ENCODE peak calls at places on chromosome 22, in four cellular contexts. O is SHP77, N is NCI-H2171, Y is M059J. X is an unnamed sample.
A peak's percentile ranks its signal among the peaks of the same experiment; 100 is the strongest.

GRCh38 chr22:23283591-23284503 is 103.5 kb downstream of the BCR start:
- DNase-seq in O (no peak), N (no peak), Y (no peak), X (no peak)

GRCh38 chr22:44182591-44183588 is 2.2 kb downstream of the PARVG start:
- DNase-seq in O (no peak), N (no peak), Y (no peak), X (no peak)

GRCh38 chr22:23862103-23862502 is 4.4 kb downstream of the SLC2A11 start:
- DNase-seq in O (peak; percentile 54), N (no peak), Y (peak; percentile 37), X (peak; percentile 50)

GRCh38 chr22:49203863-49204598 is 623.6 kb downstream of the BRD1 start:
- DNase-seq in O (no peak), N (no peak), Y (no peak), X (no peak)

GRCh38 chr22:45162531-45162930 is 1.2 kb upstream of the NUP50 start:
- DNase-seq in O (no peak), N (no peak), Y (no peak), X (peak; percentile 40)

GRCh38 chr22:37019309-37020191 is at the start of the genes MPST and TST:
- DNase-seq in O (peak; percentile 67), N (peak; percentile 49), Y (peak; percentile 55), X (peak; percentile 90)

GRCh38 chr22:19808873-19809478 is 45.7 kb downstream of the GNB1L start:
- DNase-seq in O (no peak), N (no peak), Y (no peak), X (peak; percentile 45)

GRCh38 chr22:36860821-36861659 is at the start of gene NCF4:
- DNase-seq in O (no peak), N (no peak), Y (no peak), X (no peak)

GRCh38 chr22:47094861-47095330 is 332.4 kb downstream of the TBC1D22A start:
- DNase-seq in O (no peak), N (no peak), Y (peak; percentile 90), X (peak; percentile 34)

GRCh38 chr22:45754822-45755221 is 83.2 kb downstream of the ATXN10 start:
- DNase-seq in O (no peak), N (no peak), Y (no peak), X (no peak)

GRCh38 chr22:43153916-43154315 is 2.6 kb downstream of the TSPO start:
- DNase-seq in O (no peak), N (no peak), Y (no peak), X (no peak)

GRCh38 chr22:47569389-47570299 is 807.2 kb downstream of the TBC1D22A start:
- DNase-seq in O (no peak), N (no peak), Y (no peak), X (no peak)

GRCh38 chr22:23692598-23693291 is 1.9 kb downstream of the RGL4 start:
- DNase-seq in O (no peak), N (no peak), Y (no peak), X (no peak)

GRCh38 chr22:23397618-23398567 is 182.2 kb downstream of the IGLL1 start:
- DNase-seq in O (no peak), N (no peak), Y (no peak), X (no peak)

GRCh38 chr22:16818538-16818937 is 6.7 kb downstream of the XKR3 start:
- DNase-seq in O (no peak), N (no peak), Y (no peak), X (no peak)

GRCh38 chr22:38843716-38844660 is at the start of gene NPTXR:
- DNase-seq in O (peak; percentile 44), N (peak; percentile 56), Y (peak; percentile 48), X (peak; percentile 86)

GRCh38 chr22:38754247-38755154 is 1.3 kb downstream of the SUN2 start:
- DNase-seq in O (peak; percentile 55), N (peak; percentile 52), Y (no peak), X (peak; percentile 82)

GRCh38 chr22:39317084-39317755 is 2.2 kb downstream of the RPL3 start:
- DNase-seq in O (no peak), N (no peak), Y (no peak), X (peak; percentile 36)

GRCh38 chr22:24445481-24446290 is 18.3 kb downstream of the ADORA2A start:
- DNase-seq in O (no peak), N (no peak), Y (peak; percentile 26), X (no peak)

GRCh38 chr22:48520888-48521600 is 1306.6 kb downstream of the BRD1 start:
- DNase-seq in O (no peak), N (no peak), Y (no peak), X (peak; percentile 55)

GRCh38 chr22:26995222-26995621 is 337.8 kb downstream of the MIAT start:
- DNase-seq in O (no peak), N (peak; percentile 35), Y (peak; percentile 21), X (peak; percentile 19)

GRCh38 chr22:35425971-35426800 is 26.2 kb downstream of the MCM5 start:
- DNase-seq in O (no peak), N (no peak), Y (peak; percentile 37), X (peak; percentile 79)

GRCh38 chr22:39967996-39968968 is 8.1 kb downstream of the TMA7B start:
- DNase-seq in O (no peak), N (no peak), Y (no peak), X (peak; percentile 43)

GRCh38 chr22:45482169-45482568 is 20.5 kb upstream of the FBLN1 start:
- DNase-seq in O (no peak), N (no peak), Y (no peak), X (no peak)

GRCh38 chr22:36461665-36462474 is 19.6 kb downstream of the TXN2 start:
- DNase-seq in O (no peak), N (peak; percentile 96), Y (peak; percentile 97), X (peak; percentile 98)

GRCh38 chr22:38879102-38879729 is 7.2 kb upstream of the CBX6 start:
- DNase-seq in O (no peak), N (no peak), Y (no peak), X (no peak)

GRCh38 chr22:40552070-40552469 is 84.4 kb downstream of the MRTFA start:
- DNase-seq in O (no peak), N (no peak), Y (no peak), X (no peak)

GRCh38 chr22:48906177-48906835 is 921.4 kb downstream of the BRD1 start:
- DNase-seq in O (no peak), N (no peak), Y (no peak), X (no peak)

GRCh38 chr22:45296628-45297297 is 12.0 kb downstream of the UPK3A start:
- DNase-seq in O (no peak), N (no peak), Y (no peak), X (no peak)

GRCh38 chr22:46518542-46519325 is 18.7 kb downstream of the CELSR1 start:
- DNase-seq in O (no peak), N (no peak), Y (no peak), X (no peak)

GRCh38 chr22:43270314-43270908 is 72.8 kb downstream of the SCUBE1 start:
- DNase-seq in O (no peak), N (no peak), Y (no peak), X (no peak)

GRCh38 chr22:37197451-37198289 is 9.6 kb upstream of the C1QTNF6 start:
- DNase-seq in O (no peak), N (no peak), Y (peak; percentile 97), X (peak; percentile 69)

GRCh38 chr22:32994046-32994827 is 63.9 kb downstream of the SYN3 start:
- DNase-seq in O (no peak), N (no peak), Y (no peak), X (no peak)

GRCh38 chr22:20604776-20605221 is 97.4 kb downstream of the MED15 start:
- DNase-seq in O (no peak), N (no peak), Y (no peak), X (no peak)

GRCh38 chr22:25447689-25448434 is 116.6 kb upstream of the GRK3 start:
- DNase-seq in O (peak; percentile 72), N (peak; percentile 87), Y (peak; percentile 77), X (peak; percentile 89)

GRCh38 chr22:37431811-37432707 is 4.8 kb upstream of the ELFN2 start:
- DNase-seq in O (no peak), N (no peak), Y (peak; percentile 99), X (peak; percentile 97)

GRCh38 chr22:35629406-35630234 is 12.5 kb upstream of the MB start:
- DNase-seq in O (no peak), N (no peak), Y (peak; percentile 98), X (peak; percentile 98)

GRCh38 chr22:46763051-46763705 is 728 bp downstream of the TBC1D22A start:
- DNase-seq in O (no peak), N (no peak), Y (peak; percentile 12), X (peak; percentile 22)

GRCh38 chr22:30879398-30879797 is 89.2 kb downstream of the MORC2 start:
- DNase-seq in O (no peak), N (no peak), Y (no peak), X (no peak)

X was measured in astrocyte of the hippocampus.